ENCODE peak calls at places on chromosomes 16 and 17, in four cellular contexts. D is H9, R is IMR-90, M is neuronal stem cell. J is an unnamed sample.

GRCh38 chr16:26161461-26162180 is 469.9 kb downstream of the HS3ST4 start:
- DNase-seq in M (no peak), D (no peak), R (no peak), J (no peak)

GRCh38 chr17:62876063-62876462 is 67.9 kb upstream of the MARCHF10 start:
- DNase-seq in R (peak), M (no peak), D (no peak), J (no peak)

GRCh38 chr16:87945351-87946042 is 5.7 kb upstream of the BANP start:
- DNase-seq in D (peak), M (peak), R (peak), J (peak)

GRCh38 chr16:56915311-56916105 is 16.4 kb upstream of the HERPUD1 start:
- DNase-seq in M (no peak), D (no peak), R (no peak), J (no peak)

GRCh38 chr17:48642059-48642842 is 16.1 kb upstream of the HOXB9 start:
- DNase-seq in D (peak), R (no peak), M (no peak), J (no peak)

GRCh38 chr17:27612160-27612767 is 18.7 kb upstream of the LGALS9 start:
- DNase-seq in M (no peak), D (no peak), R (peak), J (peak)

GRCh38 chr17:33284022-33284421 is 9.1 kb downstream of the ASIC2 start:
- DNase-seq in R (peak), M (no peak), D (no peak), J (peak)

GRCh38 chr16:5756969-5757368 is 659.4 kb upstream of the EEF2KMT start:
- DNase-seq in M (no peak), D (no peak), R (no peak), J (no peak)

GRCh38 chr17:17227608-17228520 is 9.1 kb downstream of the FLCN start:
- DNase-seq in R (no peak), D (no peak), M (no peak), J (no peak)

GRCh38 chr16:84144301-84144858 is 597 bp downstream of the HSDL1 start:
- DNase-seq in M (no peak), D (no peak), R (peak), J (no peak)

GRCh38 chr17:64180089-64180488 is 50.1 kb upstream of the ERN1 start:
- DNase-seq in D (no peak), M (no peak), R (peak), J (no peak)

GRCh38 chr17:80746262-80746935 is 201.8 kb downstream of the RPTOR start:
- DNase-seq in M (no peak), D (no peak), R (no peak), J (no peak)

GRCh38 chr17:11023639-11024479 is 186.0 kb upstream of the PIRT start:
- DNase-seq in D (no peak), M (no peak), R (no peak), J (peak)

GRCh38 chr17:76124582-76125390 is 16.3 kb downstream of the FOXJ1 start:
- DNase-seq in M (no peak), R (no peak), D (peak), J (no peak)

GRCh38 chr17:47286198-47286914 is 32.7 kb downstream of the ITGB3 start:
- DNase-seq in D (no peak), R (peak), M (no peak), J (no peak)
- H2AFZ ChIP-seq in D (no peak), R (no peak), M (no peak), J (no peak)

GRCh38 chr16:69408451-69408850 is 16.0 kb upstream of the CYB5B start:
- DNase-seq in R (no peak), M (no peak), D (no peak), J (no peak)

GRCh38 chr16:69411064-69411985 is 13.1 kb upstream of the CYB5B start:
- DNase-seq in D (no peak), R (no peak), M (no peak), J (peak)

GRCh38 chr16:69413045-69413664 is 11.3 kb upstream of the CYB5B start:
- DNase-seq in R (no peak), D (no peak), M (no peak), J (no peak)

GRCh38 chr16:69410285-69410990 is 14.0 kb upstream of the CYB5B start:
- DNase-seq in R (peak), D (no peak), M (no peak), J (no peak)

DNA sequence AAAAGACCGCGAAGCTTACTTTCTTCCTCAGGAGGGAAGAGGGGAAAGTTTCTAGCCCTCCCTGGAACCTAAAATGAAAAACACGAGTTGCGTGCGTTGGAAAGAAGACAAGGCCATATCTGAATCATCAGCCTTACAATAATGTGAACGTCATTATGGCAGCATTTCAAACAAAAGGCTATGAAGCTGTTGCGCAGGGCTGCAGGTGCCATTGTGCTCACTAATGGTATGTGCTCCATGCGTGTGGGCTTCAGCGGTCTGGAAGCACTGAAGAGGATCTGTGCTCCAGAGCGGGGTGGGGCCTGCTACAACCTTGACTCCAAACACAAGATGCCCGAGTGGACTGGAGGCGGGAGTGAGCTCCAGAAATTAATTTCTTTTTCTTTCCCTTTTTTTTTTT is 12.1 kb upstream of the CYB5B start:
- DNase-seq in R (peak), D (no peak), M (no peak), J (peak)
- H3K4ac ChIP-seq in R (peak), D (no peak), M (no peak), J (no peak)

DNA sequence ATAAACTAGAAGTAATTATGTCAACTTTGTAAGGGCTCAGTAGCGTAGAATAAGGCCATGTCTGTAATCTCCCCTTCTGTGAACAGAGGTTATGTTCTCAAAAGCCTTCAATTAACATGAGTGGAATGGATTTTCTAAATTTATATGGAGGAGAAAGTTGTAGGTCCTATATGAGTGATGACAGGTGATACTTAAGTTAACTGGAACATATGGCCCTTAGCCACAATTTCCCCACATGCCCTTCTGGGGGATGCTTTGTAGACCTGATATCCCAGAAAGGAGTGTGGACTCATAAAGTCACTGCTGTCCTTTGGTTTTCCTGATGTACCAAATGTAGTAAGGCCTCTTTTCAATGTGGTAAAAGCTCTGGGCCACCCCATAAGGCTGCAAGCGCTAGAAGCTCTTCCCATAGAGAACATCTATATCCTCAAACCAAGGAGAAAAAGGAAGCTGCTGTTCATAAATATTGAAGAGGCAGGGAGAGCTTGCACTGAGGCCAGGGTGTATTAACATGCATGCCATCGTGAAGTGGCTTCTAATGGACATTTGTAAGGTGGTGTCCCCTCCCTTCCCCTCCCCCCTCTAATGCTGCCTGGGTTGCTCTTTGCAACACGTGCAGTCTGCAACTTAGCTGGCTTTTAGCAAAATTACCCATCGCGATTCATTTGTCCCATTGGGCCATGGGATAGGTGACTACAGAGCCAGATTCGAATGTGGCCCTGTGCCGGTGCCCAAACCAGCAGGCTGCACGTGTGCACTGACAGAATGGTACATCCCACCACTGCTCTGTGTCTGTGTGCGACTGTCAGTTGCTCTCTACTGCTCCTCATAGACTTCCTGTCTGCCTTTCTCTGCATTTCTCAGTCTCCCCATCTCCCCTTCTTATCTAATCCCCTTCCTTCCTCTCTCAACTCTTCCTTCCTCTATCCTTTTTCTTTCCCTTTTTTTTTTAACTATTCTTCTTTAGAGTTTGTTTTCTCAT is 269.0 kb downstream of the WWOX start:
- DNase-seq in R (no peak), M (no peak), D (no peak), J (no peak)
- H4K91ac ChIP-seq in R (no peak), M (no peak), D (no peak), J (no peak)

DNA sequence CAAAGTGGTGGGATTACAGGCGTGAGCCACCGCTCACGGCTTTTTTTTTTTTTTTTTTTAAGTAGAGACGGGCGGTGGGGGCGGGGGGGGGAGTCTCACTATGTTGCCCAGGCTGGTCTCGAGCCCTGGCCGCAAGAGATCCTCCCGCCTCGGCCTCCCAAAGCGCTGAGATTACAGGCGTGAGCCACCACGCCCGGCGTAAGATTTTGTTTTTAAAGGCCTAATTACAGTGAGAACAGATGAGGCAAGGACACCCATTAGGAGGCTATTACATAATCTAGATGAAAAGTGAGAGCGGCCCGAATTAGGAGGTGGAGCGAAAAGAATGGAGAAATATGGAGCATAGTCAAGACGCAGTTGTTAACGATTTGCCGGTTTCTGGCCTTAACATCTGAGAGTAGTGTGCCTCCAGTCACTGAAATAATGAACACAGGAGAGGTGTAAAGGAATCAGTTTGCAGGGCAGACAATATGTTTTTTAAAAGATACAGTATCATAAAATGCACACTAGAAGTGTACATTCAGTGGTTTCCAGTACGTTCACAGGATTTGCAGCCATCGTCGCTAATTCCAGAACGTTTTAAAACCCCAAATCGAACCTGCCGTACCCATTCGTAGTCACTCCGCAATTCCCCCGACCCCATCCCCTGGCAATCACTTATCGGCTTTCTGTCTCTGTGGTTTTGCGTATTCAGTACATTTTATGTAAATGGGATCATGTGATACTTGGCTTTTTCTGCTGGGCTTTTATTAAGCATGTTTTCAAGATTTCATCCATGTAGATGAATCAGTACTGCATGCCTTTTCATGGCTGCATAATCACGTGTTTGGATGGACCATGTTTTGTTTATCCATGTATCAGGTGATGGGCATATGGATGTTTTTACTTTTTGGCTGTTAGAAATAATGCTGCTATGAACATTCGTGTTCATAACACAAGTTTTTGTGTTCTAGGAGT is 1.4 kb upstream of the SLX4 start:
- DNase-seq in R (no peak), D (peak), M (no peak), J (no peak)
- H2AFZ ChIP-seq in R (no peak), D (no peak), M (peak), J (no peak)

DNA sequence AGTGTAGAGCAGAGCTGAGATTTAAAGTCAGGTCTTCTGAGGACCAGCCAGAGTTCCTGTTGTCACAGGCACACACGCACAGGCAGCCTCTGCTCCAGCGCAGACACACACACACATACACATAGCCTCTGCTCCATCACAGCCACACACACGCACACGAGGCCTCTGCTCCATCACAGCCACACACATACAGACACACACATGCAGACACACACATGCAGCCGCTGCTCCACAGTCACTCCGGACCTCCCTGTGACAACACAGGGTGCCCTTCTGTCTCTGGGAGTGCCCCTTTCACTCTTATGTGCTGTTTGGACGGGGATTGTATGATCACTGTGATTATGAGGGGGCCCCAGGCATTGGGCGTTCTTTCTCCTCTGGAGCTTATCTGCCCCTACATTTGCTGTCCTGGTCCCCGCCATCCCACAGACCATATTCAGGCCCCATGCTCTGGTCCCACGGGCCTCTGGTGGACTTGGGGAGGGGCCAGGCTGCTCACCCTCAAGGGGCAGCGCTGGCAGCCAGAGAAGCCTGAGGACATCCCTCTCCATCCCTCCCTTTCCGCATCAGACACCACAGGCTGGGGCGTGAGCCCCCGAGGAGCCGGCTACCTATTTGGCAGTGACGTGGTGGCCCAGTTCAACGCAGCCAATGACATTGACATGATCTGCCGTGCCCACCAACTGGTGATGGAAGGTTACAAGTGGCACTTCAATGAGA is 7.5 kb downstream of the TBX6 start:
- DNase-seq in R (no peak), D (no peak), M (no peak), J (no peak)
- H3K4ac ChIP-seq in R (no peak), D (no peak), M (no peak), J (no peak)

DNA sequence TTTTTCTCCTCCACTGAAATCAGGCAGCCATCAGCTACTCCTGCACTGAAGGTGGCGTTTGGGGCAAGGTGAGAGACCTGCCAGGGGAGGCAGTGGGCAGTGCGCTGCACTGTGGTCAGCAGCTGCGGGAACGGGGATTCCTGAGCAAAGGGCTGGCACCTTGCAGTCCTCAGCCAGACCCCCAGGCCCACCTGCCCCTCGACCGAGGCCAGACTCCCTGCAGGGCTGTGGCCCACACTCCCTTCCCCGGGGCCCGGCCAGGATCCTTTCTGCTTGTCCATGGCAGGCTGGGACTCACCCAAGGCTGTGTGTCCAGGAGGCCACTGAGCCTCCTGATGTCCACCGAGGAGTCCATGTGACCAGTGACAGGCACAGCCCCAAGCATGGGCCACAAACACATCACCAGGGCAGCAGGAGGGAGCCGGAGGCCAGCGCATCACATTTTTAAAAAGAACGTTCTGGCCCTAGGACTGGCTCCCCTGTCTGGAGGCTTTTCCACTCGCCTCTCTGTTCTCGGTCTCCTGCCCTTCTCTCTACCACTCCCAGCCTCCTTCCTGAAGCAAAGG is 28.5 kb upstream of the TNRC6C start:
- DNase-seq in M (no peak), R (no peak), D (no peak), J (no peak)
- H4K91ac ChIP-seq in M (no peak), R (no peak), D (no peak), J (no peak)

GRCh38 chr17:1715803-1716075 is 5.6 kb upstream of the TLCD2 start:
- DNase-seq in R (no peak), D (no peak), M (no peak), J (no peak)
- H2AFZ ChIP-seq in R (peak), D (no peak), M (peak), J (no peak)

GRCh38 chr16:54522596-54522995 is 236.0 kb upstream of the IRX3 start:
- DNase-seq in R (no peak), M (no peak), D (no peak), J (no peak)
- H3K4ac ChIP-seq in R (no peak), M (no peak), D (no peak), J (no peak)

DNA sequence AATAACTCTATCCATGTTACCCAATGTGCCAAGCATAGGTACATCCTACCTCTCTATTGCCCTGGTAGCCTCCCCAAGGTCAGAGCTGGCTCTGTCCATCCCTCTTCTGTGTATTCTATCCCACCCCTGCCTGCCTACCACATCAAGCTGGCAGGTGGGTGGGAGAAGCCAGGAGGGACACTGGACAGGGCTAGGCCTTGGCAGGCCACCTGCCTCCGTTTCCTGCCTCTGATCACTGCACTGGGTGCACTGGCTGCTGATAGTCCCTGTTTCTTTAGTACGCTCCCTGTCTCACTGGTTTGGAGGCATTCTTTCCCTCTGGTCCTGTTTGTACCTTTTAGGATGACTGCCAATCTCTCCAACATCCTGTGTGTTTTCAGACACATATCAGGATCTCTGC is 12.7 kb downstream of the TK2 start:
- DNase-seq in D (no peak), R (no peak), M (no peak), J (no peak)
- H4K91ac ChIP-seq in D (no peak), R (no peak), M (no peak), J (no peak)

GRCh38 chr17:45371414-45372324 is 54.8 kb upstream of the MAP3K14 start:
- DNase-seq in D (peak), M (peak), R (peak), J (peak)

GRCh38 chr17:45374501-45374900 is 57.7 kb upstream of the MAP3K14 start:
- DNase-seq in M (no peak), R (peak), D (no peak), J (no peak)

GRCh38 chr17:45372325-45372869 is 55.6 kb upstream of the MAP3K14 start:
- DNase-seq in M (no peak), R (peak), D (peak), J (no peak)

GRCh38 chr17:45368661-45369060 is 51.8 kb upstream of the MAP3K14 start:
- DNase-seq in D (no peak), R (peak), M (no peak), J (no peak)

DNA sequence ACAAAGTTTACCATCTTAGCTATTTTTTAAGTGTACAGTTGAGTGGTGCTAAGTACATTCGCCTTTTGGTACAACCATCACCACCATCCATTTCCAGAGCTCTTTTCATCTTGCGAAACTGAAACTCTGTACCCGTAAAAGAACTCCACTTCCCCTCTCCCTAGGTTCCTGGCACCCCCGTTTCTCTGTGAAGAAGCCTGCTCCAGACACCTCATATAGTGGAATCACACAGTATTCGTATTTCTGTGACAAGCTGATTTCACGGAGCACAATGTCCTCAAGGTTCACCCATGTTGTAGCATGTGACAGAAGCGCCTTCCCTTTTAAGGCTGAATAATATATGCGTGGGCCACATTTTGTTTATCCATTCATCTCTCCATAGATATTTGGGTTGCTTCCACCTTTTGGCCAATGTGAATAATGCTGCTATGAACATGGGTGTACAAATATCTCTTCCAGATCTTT is 54.2 kb upstream of the MAP3K14 start:
- DNase-seq in D (peak), R (peak), M (no peak), J (no peak)
- H2AFZ ChIP-seq in D (no peak), R (peak), M (peak), J (no peak)

J was measured in trophoblast cell.